ENCODE peak calls at places on chromosomes 16 and 17, in nine cellular contexts. S, L, Y, I, T, O, H, D and J are unnamed samples.

GRCh38 chr17:78174332-78174869 is 6.0 kb downstream of the SYNGR2 start:
- DNase-seq in S (no peak), L (no peak), Y (peak), I (no peak), T (peak), O (peak), H (peak), D (peak), J (no peak)

GRCh38 chr17:36938566-36939058 is 1.3 kb downstream of the LHX1 start:
- DNase-seq in S (no peak), L (no peak), Y (no peak), I (no peak), T (no peak), O (no peak), H (no peak), D (no peak), J (no peak)

GRCh38 chr17:5665164-5665563 is 80.9 kb upstream of the NLRP1 start:
- DNase-seq in S (no peak), L (no peak), Y (no peak), I (no peak), T (no peak), O (no peak), H (no peak), D (no peak), J (no peak)

GRCh38 chr16:85403693-85404092 is 209.4 kb upstream of the GSE1 start:
- DNase-seq in S (peak), L (no peak), Y (no peak), I (no peak), T (no peak), O (peak), H (no peak), D (no peak), J (no peak)

GRCh38 chr17:32894245-32894644 is 17.3 kb upstream of the MYO1D start:
- DNase-seq in S (no peak), L (no peak), Y (no peak), I (no peak), T (peak), O (no peak), H (no peak), D (no peak), J (no peak)

GRCh38 chr16:11742041-11742535 is 569 bp downstream of the TXNDC11 start:
- DNase-seq in S (no peak), L (no peak), Y (peak), I (no peak), T (no peak), O (peak), H (peak), D (peak), J (no peak)

GRCh38 chr17:16459850-16460550 is 32.0 kb downstream of the LRRC75A start:
- DNase-seq in S (no peak), L (no peak), Y (no peak), I (no peak), T (no peak), O (no peak), H (no peak), D (no peak), J (no peak)

GRCh38 chr16:53511084-53511402 is 8.0 kb upstream of the AKTIP start:
- DNase-seq in S (no peak), L (no peak), Y (no peak), I (no peak), T (no peak), O (no peak), H (no peak), D (no peak), J (no peak)

GRCh38 chr17:44558349-44559287 is 1.3 kb downstream of the FZD2 start:
- DNase-seq in S (no peak), L (no peak), Y (no peak), I (no peak), T (no peak), O (no peak), H (no peak), D (no peak), J (no peak)

GRCh38 chr17:79152636-79153035 is 78.0 kb downstream of the ENGASE start:
- DNase-seq in S (no peak), L (no peak), Y (no peak), I (no peak), T (no peak), O (no peak), H (no peak), D (no peak), J (no peak)

GRCh38 chr16:75087040-75087979 is 29.3 kb downstream of the LDHD start:
- DNase-seq in S (no peak), L (peak), Y (peak), I (no peak), T (no peak), O (no peak), H (no peak), D (peak), J (no peak)

GRCh38 chr17:71423871-71424546 is 696.8 kb upstream of the SOX9 start:
- DNase-seq in S (no peak), L (no peak), Y (no peak), I (no peak), T (peak), O (peak), H (no peak), D (no peak), J (no peak)

GRCh38 chr16:10644092-10644491 is 50.6 kb downstream of the TEKT5 start:
- DNase-seq in S (no peak), L (no peak), Y (no peak), I (no peak), T (no peak), O (no peak), H (no peak), D (no peak), J (no peak)

GRCh38 chr17:1997587-1998425 is 27.3 kb downstream of the RTN4RL1 start:
- DNase-seq in S (no peak), L (no peak), Y (no peak), I (no peak), T (no peak), O (peak), H (peak), D (no peak), J (no peak)

GRCh38 chr16:9077001-9077809 is 14.2 kb upstream of the HAPSTR1 start:
- DNase-seq in S (no peak), L (peak), Y (no peak), I (peak), T (peak), O (peak), H (no peak), D (no peak), J (no peak)

GRCh38 chr17:15501788-15502187 is 34.4 kb upstream of the CDRT4 start:
- DNase-seq in S (no peak), L (no peak), Y (no peak), I (no peak), T (no peak), O (no peak), H (no peak), D (no peak), J (no peak)

GRCh38 chr16:566475-567361 is at the start of gene NHLRC4:
- DNase-seq in S (peak), L (peak), Y (peak), I (no peak), T (no peak), O (no peak), H (peak), D (peak), J (no peak)

GRCh38 chr17:61431594-61432311 is 20.5 kb upstream of the TBX4 start:
- DNase-seq in S (no peak), L (peak), Y (no peak), I (no peak), T (peak), O (peak), H (no peak), D (no peak), J (no peak)

GRCh38 chr16:57906385-57907316 is 64.3 kb downstream of the CNGB1 start:
- DNase-seq in S (no peak), L (no peak), Y (no peak), I (no peak), T (no peak), O (no peak), H (no peak), D (no peak), J (no peak)

DNA sequence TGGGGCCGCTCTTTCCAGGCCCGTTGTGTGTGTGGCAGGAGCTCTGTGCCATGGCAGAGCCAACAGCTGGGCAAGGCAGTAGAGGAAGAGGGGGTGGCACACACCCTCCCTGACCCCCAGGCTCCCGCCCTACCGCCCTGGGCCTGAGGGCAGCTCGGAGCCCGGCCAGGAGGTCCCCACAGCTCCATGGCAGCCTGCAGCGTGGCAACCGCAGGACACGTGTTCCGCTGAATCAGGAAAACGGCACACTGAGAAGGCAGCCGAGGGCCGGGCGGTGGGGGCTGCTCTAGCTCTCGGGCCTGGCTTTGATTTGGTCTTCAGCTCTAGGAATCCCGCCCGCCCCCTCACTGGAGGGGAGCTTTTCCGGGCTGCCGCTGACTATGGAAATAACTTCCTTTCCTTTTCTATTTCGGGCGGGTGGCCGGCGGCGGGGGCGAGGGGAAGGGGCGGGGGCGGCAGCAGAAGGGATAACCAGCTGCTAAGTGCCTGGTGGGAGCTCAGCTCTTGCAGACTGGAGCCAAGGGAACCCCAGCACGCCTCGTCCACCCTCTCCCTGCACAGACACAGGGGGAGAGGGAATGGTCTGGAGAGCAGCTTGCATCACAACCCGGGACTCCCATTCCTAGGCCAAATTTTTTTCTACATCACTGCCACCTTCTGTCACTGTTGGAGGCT is 24.7 kb upstream of the MRPS23 start:
- DNase-seq in S (peak), L (peak), Y (peak), I (peak), T (no peak), O (no peak), H (no peak), D (peak), J (peak)
- H3K4me3 ChIP-seq in S (peak), L (no peak), Y (peak), I (peak), T (no peak), O (no peak), H (no peak), D (peak), J (peak)

GRCh38 chr16:48029768-48030167 is 126.0 kb downstream of the ABCC12 start:
- DNase-seq in S (no peak), L (no peak), Y (no peak), I (no peak), T (no peak), O (no peak), H (no peak), D (no peak), J (no peak)
- TF ChIP-seq CTCF in S (no peak), L (peak), Y (no peak), I (peak), T (no peak), O (no peak), H (no peak), D (peak), J (no peak)

DNA sequence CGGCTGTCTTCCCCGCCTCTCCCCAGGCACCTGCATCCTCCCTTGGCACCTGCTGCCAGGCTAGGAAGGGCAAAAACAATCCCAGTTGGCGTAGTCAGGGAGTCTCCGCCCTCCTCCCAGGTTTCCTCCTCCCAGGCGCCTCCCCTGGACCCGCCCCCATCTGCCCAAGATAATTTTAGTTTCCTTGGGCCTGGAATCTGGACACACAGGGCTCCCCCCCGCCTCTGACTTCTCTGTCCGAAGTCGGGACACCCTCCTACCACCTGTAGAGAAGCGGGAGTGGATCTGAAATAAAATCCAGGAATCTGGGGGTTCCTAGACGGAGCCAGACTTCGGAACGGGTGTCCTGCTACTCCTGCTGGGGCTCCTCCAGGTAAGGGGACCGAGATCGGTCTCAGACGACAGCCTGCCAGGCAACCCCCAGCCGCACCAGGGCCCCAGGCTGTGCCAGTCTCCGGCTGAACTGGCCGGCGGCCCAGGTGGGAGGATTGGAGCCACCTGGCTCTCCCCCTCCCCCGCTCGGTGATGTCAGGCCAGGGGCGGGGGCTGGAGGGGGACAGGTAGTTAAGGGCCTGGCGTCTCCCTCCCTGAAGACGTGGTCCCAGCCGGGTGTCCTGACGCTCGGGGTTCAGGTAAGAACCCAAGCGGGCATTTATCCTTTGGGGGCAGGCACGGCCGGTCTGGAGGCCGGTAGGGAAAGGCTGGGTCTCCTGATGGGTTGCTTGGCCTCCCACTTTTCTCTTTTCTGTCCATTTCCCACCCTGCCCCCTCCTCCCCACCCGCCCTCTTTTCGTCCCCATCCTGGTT is at the start of gene GRB7:
- DNase-seq in S (no peak), L (no peak), Y (no peak), I (no peak), T (peak), O (peak), H (peak), D (no peak), J (peak)
- H3K4me3 ChIP-seq in S (no peak), L (no peak), Y (peak), I (no peak), T (peak), O (peak), H (peak), D (peak), J (peak)

GRCh38 chr16:78925071-78925714 is 675.3 kb downstream of the MAF start:
- DNase-seq in S (no peak), L (peak), Y (peak), I (no peak), T (no peak), O (peak), H (no peak), D (peak), J (no peak)
- TF ChIP-seq CTCF in S (peak), L (peak), Y (peak), I (no peak), T (peak), O (peak), H (no peak), D (peak), J (peak)

GRCh38 chr16:88972349-88972748 is 4.7 kb downstream of the CBFA2T3 start:
- DNase-seq in S (no peak), L (no peak), Y (no peak), I (no peak), T (no peak), O (no peak), H (no peak), D (no peak), J (no peak)
- H3K4me3 ChIP-seq in S (no peak), L (no peak), Y (no peak), I (no peak), T (no peak), O (no peak), H (no peak), D (no peak), J (no peak)

GRCh38 chr17:52242268-52242667 is 83.8 kb upstream of the CA10 start:
- DNase-seq in S (no peak), L (no peak), Y (no peak), I (no peak), T (no peak), O (no peak), H (no peak), D (no peak), J (no peak)
- TF ChIP-seq CTCF in S (no peak), L (no peak), Y (no peak), I (no peak), T (no peak), O (no peak), H (no peak), D (no peak), J (no peak)

GRCh38 chr16:66529475-66529874 is 20.4 kb downstream of the TK2 start:
- DNase-seq in S (no peak), L (no peak), Y (no peak), I (no peak), T (no peak), O (no peak), H (no peak), D (no peak), J (no peak)
- H3K4me3 ChIP-seq in S (no peak), L (no peak), Y (no peak), I (no peak), T (no peak), O (no peak), H (no peak), D (no peak), J (no peak)

DNA sequence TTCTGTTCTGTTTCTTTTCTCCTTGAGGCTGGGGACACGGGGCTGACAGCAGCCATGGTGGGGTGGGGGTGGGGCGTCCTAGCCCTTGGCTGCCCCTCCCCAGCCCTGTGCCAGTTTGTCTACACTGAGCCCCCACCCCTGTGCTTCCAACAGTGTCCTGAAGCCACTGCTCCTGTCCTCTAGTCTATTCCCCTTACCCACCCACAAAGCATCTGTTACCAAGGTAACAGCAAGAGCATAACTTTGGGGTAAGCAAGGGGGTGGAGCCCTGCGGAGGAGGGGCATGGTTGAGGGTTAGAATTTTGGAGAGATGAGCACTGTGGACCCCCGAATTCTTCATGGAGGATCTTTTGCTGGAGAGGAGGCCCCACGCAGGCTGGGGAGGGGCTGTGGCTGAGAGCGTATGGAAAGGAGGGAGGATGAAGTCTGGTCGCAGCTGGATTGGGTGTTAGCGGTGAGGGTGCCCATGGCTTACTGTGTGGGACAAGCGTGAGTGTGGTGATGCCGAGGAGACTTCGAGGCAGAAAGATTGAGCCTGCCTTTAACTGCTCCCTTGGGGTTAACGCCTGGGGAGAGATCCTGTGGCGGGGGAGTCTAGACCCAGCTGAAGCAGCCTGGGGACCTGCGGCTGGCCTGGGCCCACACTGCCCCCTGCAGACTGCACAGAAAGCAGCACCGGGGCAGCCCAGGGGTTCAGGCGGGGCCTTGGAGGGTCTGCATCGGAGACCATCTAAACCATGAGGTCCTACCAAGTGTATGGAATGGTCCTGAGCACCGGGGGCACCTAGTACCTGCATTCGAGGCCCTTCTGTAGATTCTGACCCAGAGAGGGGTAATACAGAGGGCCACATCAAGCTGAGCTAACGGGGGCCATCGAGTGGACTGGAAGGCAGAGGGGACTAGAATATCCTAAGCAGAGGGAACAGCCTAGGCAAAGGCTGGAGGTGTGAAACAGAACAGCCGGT is 6.1 kb upstream of the STAC2 start:
- DNase-seq in S (peak), L (peak), Y (peak), I (no peak), T (no peak), O (peak), H (no peak), D (peak), J (no peak)
- TF ChIP-seq CTCF in S (peak), L (peak), Y (peak), I (peak), T (peak), O (peak), H (peak), D (peak), J (peak)

GRCh38 chr17:80762076-80762475 is 217.4 kb downstream of the RPTOR start:
- DNase-seq in S (no peak), L (no peak), Y (no peak), I (no peak), T (no peak), O (no peak), H (no peak), D (no peak), J (no peak)
- H3K4me3 ChIP-seq in S (no peak), L (no peak), Y (no peak), I (no peak), T (peak), O (no peak), H (no peak), D (no peak), J (no peak)

GRCh38 chr16:73268311-73268997 is 220.5 kb upstream of the ZFHX3 start:
- DNase-seq in S (peak), L (no peak), Y (no peak), I (no peak), T (no peak), O (peak), H (no peak), D (no peak), J (peak)
- TF ChIP-seq CTCF in S (peak), L (peak), Y (no peak), I (peak), T (no peak), O (no peak), H (no peak), D (no peak), J (peak)